ENCODE peak calls at places on chromosomes 5 and 9, in five cellular contexts. C is transverse colon, G is HCT116, R is GM23338, O is neural crest cell. L is an unnamed sample.

GRCh38 chr5:40652441-40653220 is 27.1 kb upstream of the PTGER4 start:
- DNase-seq in C (peak; percentile 58), G (no peak), R (no peak), O (no peak), L (no peak)

GRCh38 chr9:133351908-133352634 is 4.1 kb downstream of the RPL7A start:
- DNase-seq in C (no peak), G (no peak), R (peak; percentile 91), O (peak; percentile 42), L (no peak)

GRCh38 chr9:112380102-112380581 is at the start of gene HSDL2:
- DNase-seq in C (peak; percentile 60), G (no peak), R (peak; percentile 19), O (no peak), L (no peak)

GRCh38 chr9:116162241-116162781 is 8.7 kb downstream of the PAPPA start:
- DNase-seq in C (no peak), G (no peak), R (no peak), O (no peak), L (no peak)

GRCh38 chr5:135456238-135457099 is 4.3 kb upstream of the TIFAB start:
- DNase-seq in C (peak; percentile 25), G (peak; percentile 46), R (no peak), O (no peak), L (no peak)

GRCh38 chr5:60332244-60333018 is 367.5 kb downstream of the DEPDC1B start:
- DNase-seq in C (no peak), G (no peak), R (no peak), O (no peak), L (no peak)

GRCh38 chr9:137670391-137671195 is 51.8 kb downstream of the EHMT1 start:
- DNase-seq in C (peak; percentile 62), G (no peak), R (peak; percentile 57), O (peak; percentile 32), L (no peak)

GRCh38 chr5:32949571-32949970 is 238.4 kb downstream of the NPR3 start:
- DNase-seq in C (no peak), G (no peak), R (no peak), O (no peak), L (no peak)

GRCh38 chr9:4591123-4591500 is 71.0 kb upstream of the PLPP6 start:
- DNase-seq in C (no peak), G (no peak), R (no peak), O (no peak), L (no peak)

GRCh38 chr9:114317665-114318357 is 5.1 kb upstream of the ORM1 start:
- DNase-seq in C (no peak), G (no peak), R (no peak), O (no peak), L (peak; percentile 53)

GRCh38 chr9:124282442-124283231 is 24.9 kb downstream of the NEK6 start:
- DNase-seq in C (peak; percentile 62), G (no peak), R (no peak), O (no peak), L (no peak)

GRCh38 chr5:159163027-159163699 is 46.2 kb downstream of the RNF145 start:
- DNase-seq in C (no peak), G (peak; percentile 32), R (no peak), O (no peak), L (no peak)

GRCh38 chr5:167269146-167269545 is 1022.3 kb upstream of the WWC1 start:
- DNase-seq in C (no peak), G (no peak), R (no peak), O (no peak), L (no peak)

GRCh38 chr9:135693265-135693664 is 6.0 kb downstream of the SOHLH1 start:
- DNase-seq in C (no peak), G (no peak), R (no peak), O (no peak), L (no peak)

GRCh38 chr9:135687216-135687615 is 12.1 kb downstream of the SOHLH1 start:
- DNase-seq in C (no peak), G (no peak), R (no peak), O (no peak), L (no peak)

GRCh38 chr9:135692410-135692809 is 6.9 kb downstream of the SOHLH1 start:
- DNase-seq in C (no peak), G (no peak), R (no peak), O (no peak), L (no peak)

GRCh38 chr9:135693771-135694170 is 5.5 kb downstream of the SOHLH1 start:
- DNase-seq in C (no peak), G (no peak), R (no peak), O (no peak), L (no peak)

GRCh38 chr9:135690836-135691570 is 8.3 kb downstream of the SOHLH1 start:
- DNase-seq in C (no peak), G (no peak), R (no peak), O (no peak), L (no peak)
- TF ChIP-seq CTCF in C (no peak), G (no peak), R (no peak), O (no peak), L (no peak)

GRCh38 chr9:35452481-35452880 is 37.4 kb upstream of the RUSC2 start:
- DNase-seq in C (no peak), G (no peak), R (peak; percentile 32), O (no peak), L (no peak)
- TF ChIP-seq CTCF in C (no peak), G (no peak), R (peak; percentile 62), O (no peak), L (no peak)

GRCh38 chr5:76325326-76325725 is 77.8 kb upstream of the IQGAP2 start:
- DNase-seq in C (no peak), G (no peak), R (peak; percentile 18), O (no peak), L (no peak)
- TF ChIP-seq CTCF in C (no peak), G (no peak), R (no peak), O (no peak), L (no peak)

DNA sequence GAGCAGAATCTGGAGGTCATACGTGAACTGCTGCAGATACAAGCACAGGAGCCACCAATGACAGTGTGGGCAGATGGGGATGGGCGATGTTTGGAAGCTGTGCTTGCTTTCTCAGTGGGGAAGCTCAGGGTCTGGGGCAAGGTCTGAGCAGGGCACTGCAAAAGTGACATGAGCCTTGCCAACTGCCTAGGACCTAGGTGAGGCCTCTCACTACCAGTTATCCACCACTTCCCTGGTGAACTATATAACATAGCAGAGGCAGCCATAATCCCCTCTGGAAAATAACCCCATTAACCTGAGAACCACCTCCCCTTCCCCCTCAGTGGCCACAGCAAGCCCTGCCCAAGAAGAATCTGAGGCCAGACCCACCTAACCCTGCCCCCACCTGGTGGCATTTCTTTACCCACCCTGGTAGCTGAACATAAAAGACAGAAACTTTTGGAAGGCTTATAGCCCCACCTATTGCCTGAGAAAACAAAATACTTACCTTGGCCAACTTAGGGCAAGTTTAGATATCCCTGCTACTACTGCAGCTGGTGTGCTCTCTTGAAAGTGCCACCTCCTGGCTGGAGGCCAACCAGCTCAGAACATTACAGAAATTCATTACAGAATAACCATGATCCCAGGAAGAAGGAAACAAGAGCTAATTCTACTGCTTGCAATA is 18.8 kb upstream of the SPEF2 start:
- DNase-seq in C (peak; percentile 53), G (peak; percentile 13), R (peak; percentile 77), O (no peak), L (no peak)
- TF ChIP-seq CTCF in C (no peak), G (peak; percentile 32), R (peak; percentile 77), O (no peak), L (peak; percentile 16)

L was measured in osteocyte.